ENCODE peak calls at places on chromosome 7, in five cellular contexts. O is NCI-H1105, R is WTC11, H is cardiac muscle cell, B is DMS153. Z is an unnamed sample.

GRCh38 chr7:129771201-129771927 is 159.8 kb downstream of the NRF1 start:
- DNase-seq in R (no peak), H (no peak), O (no peak), B (no peak), Z (no peak)

GRCh38 chr7:134941185-134941900 is 45.0 kb upstream of the AGBL3 start:
- DNase-seq in H (no peak), R (no peak), B (no peak), O (no peak), Z (peak)

GRCh38 chr7:22108151-22108845 is 162.6 kb upstream of the CDCA7L start:
- DNase-seq in H (no peak), R (no peak), O (no peak), B (no peak), Z (no peak)

GRCh38 chr7:3712841-3713240 is 411.8 kb downstream of the SDK1 start:
- DNase-seq in B (no peak), R (no peak), O (peak), H (no peak), Z (no peak)

GRCh38 chr7:20064181-20064970 is 152.8 kb downstream of the MACC1 start:
- DNase-seq in H (no peak), O (no peak), R (no peak), B (no peak), Z (peak)

GRCh38 chr7:115116773-115117715 is 195.2 kb downstream of the MDFIC start:
- DNase-seq in O (no peak), H (no peak), R (no peak), B (no peak), Z (no peak)

GRCh38 chr7:116708248-116708647 is 36.3 kb downstream of the MET start:
- DNase-seq in O (no peak), B (no peak), H (no peak), R (no peak), Z (peak)

GRCh38 chr7:132751282-132751647 is 175.0 kb upstream of the PLXNA4 start:
- DNase-seq in B (no peak), H (no peak), O (no peak), R (no peak), Z (no peak)

GRCh38 chr7:27615420-27616185 is 47.1 kb downstream of the HIBADH start:
- DNase-seq in R (no peak), O (no peak), B (no peak), H (no peak), Z (no peak)

GRCh38 chr7:151705744-151706567 is 171.0 kb downstream of the PRKAG2 start:
- DNase-seq in B (peak), H (peak), O (peak), R (peak), Z (peak)

GRCh38 chr7:40733578-40733977 is 598.8 kb downstream of the SUGCT start:
- DNase-seq in R (no peak), O (no peak), B (peak), H (no peak), Z (no peak)

GRCh38 chr7:5766321-5766761 is 15.1 kb downstream of the RNF216 start:
- DNase-seq in O (no peak), H (no peak), R (no peak), B (no peak), Z (peak)

GRCh38 chr7:22907805-22908204 is 85.2 kb upstream of the TOMM7 start:
- DNase-seq in O (no peak), B (no peak), R (no peak), H (no peak), Z (no peak)

GRCh38 chr7:39606352-39606751 is 17.0 kb upstream of the RALA start:
- DNase-seq in H (no peak), O (no peak), R (no peak), B (no peak), Z (no peak)

GRCh38 chr7:92695308-92696261 is 105.4 kb upstream of the FAM133B start:
- DNase-seq in R (peak), O (no peak), H (peak), B (no peak), Z (peak)

GRCh38 chr7:96691692-96692091 is 18.0 kb downstream of the SEM1 start:
- DNase-seq in R (no peak), H (no peak), O (no peak), B (no peak), Z (no peak)

GRCh38 chr7:37942934-37943610 is 22.6 kb downstream of the EPDR1 start:
- DNase-seq in H (peak), O (no peak), B (no peak), R (peak), Z (no peak)

GRCh38 chr7:132351858-132352539 is 224.3 kb downstream of the PLXNA4 start:
- DNase-seq in H (no peak), O (no peak), R (no peak), B (no peak), Z (no peak)

GRCh38 chr7:132441935-132442334 is 134.3 kb downstream of the PLXNA4 start:
- DNase-seq in O (no peak), R (no peak), B (no peak), H (no peak), Z (no peak)

GRCh38 chr7:33722383-33723096 is 182.8 kb upstream of the BMPER start:
- DNase-seq in R (no peak), H (peak), B (no peak), O (no peak), Z (peak)

GRCh38 chr7:117322741-117323584 is at the start of gene WNT2:
- DNase-seq in B (no peak), R (peak), H (peak), O (peak), Z (peak)

GRCh38 chr7:108156897-108157605 is 26.9 kb upstream of the LAMB4 start:
- DNase-seq in B (no peak), O (no peak), H (no peak), R (no peak), Z (peak)

GRCh38 chr7:100895956-100896742 is 461 bp upstream of the ACHE start:
- DNase-seq in H (peak), B (no peak), R (peak), O (peak), Z (no peak)

GRCh38 chr7:91373401-91373800 is 109.2 kb downstream of the FZD1 start:
- DNase-seq in O (no peak), R (no peak), H (no peak), B (no peak), Z (no peak)

GRCh38 chr7:98881561-98882315 is 3.4 kb downstream of the TRRAP start:
- DNase-seq in R (no peak), H (no peak), O (no peak), B (no peak), Z (no peak)